ENCODE peak calls at places on chromosomes 1 and 21, in ten cellular contexts. D is CD8-positive, alpha-beta T cell; M is Panc1; S is BJ; T is kidney epithelial cell; A is endodermal cell; H is pancreas; F is dorsolateral prefrontal cortex; E is choroid plexus epithelial cell; V is prostate gland. I is an unnamed sample.

GRCh38 chr21:34075760-34076159 is 2.4 kb downstream of the MRPS6 start:
- DNase-seq in E (peak), M (no peak), H (no peak), F (no peak), S (no peak), V (no peak), D (no peak), T (no peak), A (no peak), I (no peak)

GRCh38 chr21:36261459-36261858 is 58.5 kb upstream of the MORC3 start:
- DNase-seq in F (no peak), H (no peak), E (no peak), S (no peak), V (no peak), A (no peak), T (no peak), M (no peak), D (no peak), I (no peak)

GRCh38 chr1:25922633-25923567 is 16.7 kb upstream of the STMN1 start:
- DNase-seq in A (peak), D (no peak), S (no peak), H (peak), E (no peak), M (no peak), T (peak), F (peak), V (peak), I (no peak)

GRCh38 chr1:15345711-15346355 is 63.9 kb upstream of the EFHD2 start:
- DNase-seq in F (no peak), A (no peak), M (no peak), E (no peak), D (peak), S (no peak), T (no peak), V (no peak), H (no peak), I (peak)

GRCh38 chr1:53112271-53112774 is 30.1 kb downstream of the SLC1A7 start:
- DNase-seq in D (no peak), A (no peak), M (no peak), S (peak), T (peak), E (peak), V (no peak), H (no peak), F (no peak), I (no peak)

GRCh38 chr1:221718391-221719277 is 23.3 kb downstream of the DUSP10 start:
- DNase-seq in F (no peak), D (no peak), S (peak), T (no peak), H (no peak), A (no peak), M (no peak), E (peak), V (no peak), I (no peak)

GRCh38 chr1:89085781-89086180 is 20.8 kb upstream of the GBP1 start:
- DNase-seq in F (no peak), V (no peak), D (no peak), A (no peak), M (peak), E (peak), S (no peak), T (no peak), H (no peak), I (no peak)

GRCh38 chr1:29643838-29644440 is 407.6 kb downstream of the PTPRU start:
- DNase-seq in M (no peak), E (no peak), F (no peak), D (no peak), T (no peak), V (no peak), H (no peak), S (no peak), A (peak), I (no peak)

GRCh38 chr1:19430121-19431068 is 54.9 kb downstream of the CAPZB start:
- DNase-seq in D (no peak), A (no peak), E (peak), H (no peak), F (no peak), M (no peak), T (no peak), S (no peak), V (no peak), I (no peak)

GRCh38 chr1:224733021-224733911 is 117.1 kb downstream of the CNIH3 start:
- DNase-seq in A (no peak), T (peak), M (no peak), F (no peak), E (peak), H (no peak), V (peak), S (no peak), D (no peak), I (no peak)

GRCh38 chr1:165383067-165383466 is 26.6 kb upstream of the LMX1A start:
- DNase-seq in F (no peak), V (peak), D (no peak), T (no peak), S (peak), E (peak), H (no peak), A (no peak), M (no peak), I (no peak)

GRCh38 chr1:7284839-7285435 is 486.2 kb upstream of the VAMP3 start:
- DNase-seq in S (no peak), E (peak), D (no peak), V (no peak), A (peak), H (no peak), T (peak), F (no peak), M (no peak), I (no peak)

GRCh38 chr1:211541715-211542477 is 37.1 kb downstream of the SLC30A1 start:
- DNase-seq in H (no peak), M (no peak), D (no peak), T (no peak), F (no peak), S (no peak), E (peak), V (peak), A (no peak), I (no peak)

DNA sequence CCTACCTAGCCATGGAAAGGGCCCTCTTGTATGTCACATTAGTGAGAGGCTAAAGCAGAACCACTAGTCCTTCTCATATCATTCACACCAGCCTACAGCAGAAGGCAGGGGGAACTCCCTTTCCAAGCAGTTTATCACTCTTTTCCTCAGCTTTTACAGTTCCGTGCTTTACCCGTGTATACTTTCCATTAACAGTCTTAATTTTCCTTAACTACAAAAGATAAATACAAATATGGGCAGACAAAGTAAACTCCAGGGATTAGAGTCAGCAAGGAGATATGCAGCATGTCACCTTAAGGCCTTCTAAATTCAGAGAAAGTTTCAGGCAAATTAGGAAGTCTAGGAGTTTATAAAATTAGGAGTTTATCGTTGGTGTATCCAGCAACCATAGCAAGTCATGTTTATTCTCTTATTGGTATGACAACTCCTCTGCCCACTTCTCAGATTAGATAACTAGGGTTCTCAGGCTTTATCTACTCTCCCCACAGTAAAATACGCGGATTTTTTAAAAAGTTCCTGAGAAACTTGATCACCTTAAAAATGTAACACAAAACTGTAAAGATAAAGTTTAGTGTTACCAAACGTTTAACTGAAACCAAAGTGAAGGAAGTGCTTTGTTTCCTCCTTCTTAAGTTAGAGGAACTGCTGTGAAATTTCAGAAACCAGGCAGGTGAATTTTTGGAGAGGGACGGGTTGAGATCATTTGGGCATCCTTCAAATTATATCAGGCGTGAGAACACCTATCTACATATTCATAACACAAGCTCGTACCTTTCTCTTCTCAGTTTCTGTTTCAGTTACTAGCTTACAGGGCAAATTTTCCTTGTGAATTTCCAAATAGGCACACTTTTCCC is 42.7 kb upstream of the SLC19A2 start:
- DNase-seq in E (no peak), S (no peak), V (no peak), F (no peak), A (no peak), T (no peak), D (no peak), M (no peak), H (no peak), I (no peak)
- H3K4me3 ChIP-seq in E (no peak), S (no peak), V (no peak), F (no peak), A (peak), T (no peak), D (no peak), M (peak), H (peak), I (no peak)

DNA sequence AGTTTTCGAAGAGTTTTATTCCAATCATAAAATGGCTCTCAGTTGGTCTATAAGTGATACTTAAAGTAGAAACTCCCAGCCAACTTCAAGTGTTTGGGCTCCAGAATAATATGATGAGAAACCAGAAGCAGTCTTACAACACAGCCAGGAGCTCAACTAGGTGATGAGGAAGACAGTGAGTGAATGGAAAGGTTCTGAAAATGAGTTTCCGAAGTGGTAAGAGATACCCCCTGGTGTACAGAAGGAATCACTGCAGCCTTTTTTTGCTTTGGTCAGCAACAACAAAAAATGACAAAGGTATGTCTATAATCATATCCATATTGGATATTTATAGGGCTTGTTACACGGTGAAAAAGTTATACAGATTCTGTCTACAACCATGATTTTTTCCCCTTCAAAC is 16.5 kb downstream of the KRTAP19-1 start:
- DNase-seq in S (no peak), H (no peak), M (peak), T (no peak), D (no peak), A (peak), F (no peak), E (peak), V (no peak), I (no peak)
- TF ChIP-seq CTCF in S (no peak), H (peak), M (peak), T (peak), D (no peak), A (peak), F (no peak), E (peak), V (no peak), I (no peak)

GRCh38 chr1:32221581-32221979 is 573 bp downstream of the TMEM234 start:
- DNase-seq in T (no peak), H (no peak), D (no peak), S (no peak), E (no peak), F (no peak), V (no peak), M (no peak), A (no peak), I (no peak)

GRCh38 chr1:32220746-32221580 is 1.2 kb downstream of the TMEM234 start:
- DNase-seq in E (no peak), A (no peak), H (no peak), F (no peak), M (no peak), D (no peak), S (no peak), V (no peak), T (no peak), I (no peak)

GRCh38 chr1:32224285-32224684 is 2.1 kb downstream of the EIF3I start:
- DNase-seq in M (no peak), S (no peak), H (no peak), F (no peak), E (no peak), D (no peak), T (no peak), V (no peak), A (no peak), I (no peak)

GRCh38 chr1:32221980-32222751 is at the start of the genes EIF3I and TMEM234:
- DNase-seq in T (no peak), D (peak), F (peak), A (peak), S (peak), E (peak), V (peak), H (peak), M (no peak), I (peak)

GRCh38 chr1:32223683-32224082 is 1.5 kb downstream of the EIF3I start:
- DNase-seq in M (no peak), D (no peak), S (no peak), F (no peak), E (no peak), A (no peak), T (no peak), H (no peak), V (no peak), I (no peak)
- H3K4me3 ChIP-seq in M (peak), D (no peak), S (no peak), F (peak), E (no peak), A (peak), T (no peak), H (peak), V (no peak), I (no peak)

DNA sequence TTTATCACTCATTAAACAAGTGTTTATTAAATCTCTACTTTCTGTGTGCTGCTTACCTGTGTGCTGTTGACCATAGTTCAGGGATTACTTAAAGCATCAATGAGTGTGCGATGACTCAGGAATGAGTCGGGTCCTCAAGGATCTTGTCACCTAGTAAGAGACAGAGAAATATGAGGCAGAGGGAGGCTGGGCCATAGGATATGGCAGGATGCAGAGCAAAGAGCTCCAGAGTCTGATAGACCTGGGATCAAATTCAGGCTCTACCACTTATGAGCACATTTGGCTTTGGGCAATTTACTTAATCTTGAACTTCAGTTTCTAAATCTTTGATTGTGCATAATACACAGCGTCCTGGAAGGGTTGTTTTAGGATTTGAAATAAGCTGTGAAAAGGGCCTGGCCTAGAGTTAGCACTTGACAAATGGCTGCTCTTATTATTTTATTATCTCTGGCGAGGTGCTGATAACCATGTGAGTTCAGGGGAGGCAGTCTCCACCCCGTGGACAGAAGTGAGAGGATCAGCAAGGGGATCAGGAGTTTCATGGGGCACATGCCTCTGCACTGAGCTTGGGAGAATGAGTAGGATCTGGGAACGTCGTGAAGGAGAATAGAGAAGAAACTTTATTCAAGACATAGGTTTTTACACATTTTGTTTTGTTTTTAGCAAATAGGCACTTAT is 94.5 kb downstream of the ROR1 start:
- DNase-seq in D (no peak), T (no peak), F (no peak), S (no peak), E (no peak), V (no peak), H (no peak), M (peak), A (peak), I (no peak)
- TF ChIP-seq CTCF in D (no peak), T (no peak), F (no peak), S (no peak), E (peak), V (no peak), H (no peak), M (peak), A (peak), I (no peak)

DNA sequence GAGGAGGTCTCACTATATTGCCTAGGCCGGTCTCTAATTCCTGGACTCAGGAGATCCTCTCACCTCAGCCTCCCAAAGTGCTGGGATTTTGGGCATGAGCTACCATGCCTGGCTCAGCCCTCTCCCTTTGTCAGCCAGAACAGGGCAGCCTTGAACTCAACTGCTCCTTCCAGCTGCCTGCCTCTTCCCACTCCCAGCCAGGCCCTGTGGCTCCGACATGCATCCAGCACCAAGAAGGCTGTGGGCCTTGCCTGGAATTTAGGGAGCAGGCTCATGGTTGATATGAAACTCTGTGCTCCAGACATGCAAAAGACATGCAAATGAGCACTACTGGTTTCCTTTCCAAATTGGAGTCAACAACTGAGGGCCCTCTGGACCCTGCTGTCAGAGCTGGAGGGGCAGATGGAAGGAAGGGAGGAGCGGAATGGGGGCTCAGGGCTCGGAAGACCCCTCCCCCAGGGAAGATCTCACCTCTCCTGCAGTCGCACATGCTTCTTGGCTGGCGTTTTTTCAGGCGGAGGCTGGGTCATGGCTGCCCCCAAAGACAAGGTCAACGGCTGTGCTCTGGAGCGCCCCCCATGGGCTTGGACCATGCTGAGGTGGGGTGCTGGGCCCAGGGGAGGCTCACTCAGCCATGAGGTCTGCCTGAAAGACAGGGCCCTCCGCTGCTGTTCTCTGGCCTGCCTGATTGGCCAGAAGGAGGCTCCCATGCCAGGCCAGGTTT is 1.4 kb downstream of the PTPN7 start:
- DNase-seq in H (no peak), D (no peak), E (no peak), F (no peak), S (no peak), V (no peak), M (no peak), A (no peak), T (no peak), I (no peak)
- H3K4me3 ChIP-seq in H (no peak), D (peak), E (no peak), F (no peak), S (no peak), V (no peak), M (no peak), A (no peak), T (no peak), I (peak)

DNA sequence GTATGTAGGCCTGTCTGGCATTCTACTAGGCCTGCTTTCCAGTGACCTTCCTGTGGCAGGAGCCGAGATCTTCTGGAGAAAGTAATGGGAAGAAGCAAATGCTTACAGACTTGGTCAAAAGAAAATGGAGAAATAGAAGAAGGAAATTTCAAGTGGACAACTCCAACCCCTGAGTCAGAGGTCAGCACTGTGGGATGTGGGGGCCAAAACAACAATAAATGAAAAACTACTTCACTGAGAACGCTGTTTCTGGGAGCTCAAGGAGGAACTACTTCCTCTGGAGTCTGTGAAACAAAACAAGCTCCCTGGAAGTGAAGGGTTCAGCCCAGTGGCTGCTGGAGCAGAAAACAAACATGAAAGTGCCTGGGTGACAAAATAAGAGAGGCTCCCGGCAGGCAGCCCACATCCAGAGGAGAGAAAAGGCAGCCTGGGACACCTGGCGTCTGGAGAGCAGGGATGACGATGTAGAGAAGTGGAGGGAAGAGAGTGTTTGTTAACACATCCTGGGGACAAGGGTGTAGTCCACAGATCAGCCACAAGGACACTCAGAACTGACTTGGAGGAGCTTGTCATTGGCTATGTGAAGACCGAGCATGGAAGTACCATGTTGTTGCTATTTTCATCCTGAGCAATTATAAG is 355.2 kb downstream of the SMYD3 start:
- DNase-seq in S (no peak), D (no peak), M (no peak), T (no peak), F (no peak), E (no peak), V (no peak), H (no peak), A (peak), I (no peak)
- TF ChIP-seq CTCF in S (no peak), D (no peak), M (no peak), T (no peak), F (no peak), E (peak), V (no peak), H (no peak), A (peak), I (no peak)